ENCODE peak calls at places on chromosome 19, in six cellular contexts. One of them, this sample, is unnamed.

GRCh38 chr19:3507371-3508120 is 1.4 kb downstream of the FZR1 start:
- DNase-seq in neuronal stem cell: no peak
- DNase-seq in IMR-90: no peak
- DNase-seq in H9: peak
- DNase-seq in H1: no peak
- DNase-seq in trophoblast cell: peak
- DNase-seq in this sample: peak

GRCh38 chr19:38441660-38442348 is 8.3 kb downstream of the RYR1 start:
- DNase-seq in neuronal stem cell: no peak
- DNase-seq in IMR-90: no peak
- DNase-seq in H9: peak
- DNase-seq in H1: no peak
- DNase-seq in trophoblast cell: no peak
- DNase-seq in this sample: no peak

GRCh38 chr19:20470345-20471119 is 95.0 kb downstream of the ZNF737 start:
- DNase-seq in neuronal stem cell: no peak
- DNase-seq in IMR-90: no peak
- DNase-seq in H9: no peak
- DNase-seq in H1: no peak
- DNase-seq in trophoblast cell: no peak
- DNase-seq in this sample: no peak

GRCh38 chr19:48796468-48797083 is 14.3 kb downstream of the BCAT2 start:
- DNase-seq in neuronal stem cell: no peak
- DNase-seq in IMR-90: no peak
- DNase-seq in H9: no peak
- DNase-seq in H1: no peak
- DNase-seq in trophoblast cell: no peak
- DNase-seq in this sample: no peak

GRCh38 chr19:801030-801860 is 4.0 kb downstream of the PTBP1 start:
- DNase-seq in neuronal stem cell: no peak
- DNase-seq in IMR-90: no peak
- DNase-seq in H9: no peak
- DNase-seq in H1: no peak
- DNase-seq in trophoblast cell: peak
- DNase-seq in this sample: no peak

GRCh38 chr19:23283925-23284324 is 33.7 kb upstream of the ZNF724 start:
- DNase-seq in neuronal stem cell: no peak
- DNase-seq in IMR-90: peak
- DNase-seq in H9: peak
- DNase-seq in H1: peak
- DNase-seq in trophoblast cell: peak
- DNase-seq in this sample: peak

GRCh38 chr19:14113762-14114414 is 3.7 kb downstream of the PRKACA start:
- DNase-seq in neuronal stem cell: no peak
- DNase-seq in IMR-90: no peak
- DNase-seq in H9: no peak
- DNase-seq in H1: no peak
- DNase-seq in trophoblast cell: peak
- DNase-seq in this sample: no peak

GRCh38 chr19:42282036-42282762 is 13.1 kb downstream of the CIC start:
- DNase-seq in neuronal stem cell: no peak
- DNase-seq in IMR-90: peak
- DNase-seq in H9: no peak
- DNase-seq in H1: no peak
- DNase-seq in trophoblast cell: no peak
- DNase-seq in this sample: peak

GRCh38 chr19:12995596-12996541 is 594 bp downstream of the NFIX start:
- DNase-seq in neuronal stem cell: no peak
- DNase-seq in IMR-90: peak
- DNase-seq in H9: no peak
- DNase-seq in H1: no peak
- DNase-seq in trophoblast cell: no peak
- DNase-seq in this sample: peak

GRCh38 chr19:5447700-5448311 is 7.4 kb upstream of the ZNRF4 start:
- DNase-seq in neuronal stem cell: no peak
- DNase-seq in IMR-90: no peak
- DNase-seq in H9: no peak
- DNase-seq in H1: no peak
- DNase-seq in trophoblast cell: no peak
- DNase-seq in this sample: no peak

GRCh38 chr19:18233224-18233825 is 7.1 kb upstream of the PDE4C start:
- DNase-seq in neuronal stem cell: no peak
- DNase-seq in IMR-90: peak
- DNase-seq in H9: peak
- DNase-seq in H1: no peak
- DNase-seq in trophoblast cell: peak
- DNase-seq in this sample: peak

GRCh38 chr19:32682317-32682716 is 6.7 kb downstream of the RGS9BP start:
- DNase-seq in neuronal stem cell: no peak
- DNase-seq in IMR-90: no peak
- DNase-seq in H9: no peak
- DNase-seq in H1: no peak
- DNase-seq in trophoblast cell: peak
- DNase-seq in this sample: no peak

GRCh38 chr19:405138-405965 is 3.6 kb downstream of the C2CD4C start:
- DNase-seq in neuronal stem cell: no peak
- DNase-seq in IMR-90: no peak
- DNase-seq in H9: peak
- DNase-seq in H1: no peak
- DNase-seq in trophoblast cell: no peak
- DNase-seq in this sample: no peak

GRCh38 chr19:23241433-23241832 is 8.8 kb downstream of the ZNF724 start:
- DNase-seq in neuronal stem cell: no peak
- DNase-seq in IMR-90: no peak
- DNase-seq in H9: no peak
- DNase-seq in H1: no peak
- DNase-seq in trophoblast cell: no peak
- DNase-seq in this sample: no peak

GRCh38 chr19:52492201-52492960 is 35.1 kb upstream of the ZNF808 start:
- DNase-seq in neuronal stem cell: peak
- DNase-seq in IMR-90: no peak
- DNase-seq in H9: peak
- DNase-seq in H1: peak
- DNase-seq in trophoblast cell: peak
- DNase-seq in this sample: no peak
- H2AFZ ChIP-seq in neuronal stem cell: peak
- H2AFZ ChIP-seq in IMR-90: peak
- H2AFZ ChIP-seq in H9: no peak
- H2AFZ ChIP-seq in H1: peak
- H2AFZ ChIP-seq in trophoblast cell: peak
- H2AFZ ChIP-seq in this sample: no peak

GRCh38 chr19:6660930-6661329 is 9.0 kb downstream of the TNFSF14 start:
- DNase-seq in neuronal stem cell: no peak
- DNase-seq in IMR-90: no peak
- DNase-seq in H9: peak
- DNase-seq in H1: no peak
- DNase-seq in trophoblast cell: no peak
- DNase-seq in this sample: no peak
- H2BK5ac ChIP-seq in neuronal stem cell: no peak
- H2BK5ac ChIP-seq in IMR-90: no peak
- H2BK5ac ChIP-seq in H9: no peak
- H2BK5ac ChIP-seq in H1: no peak
- H2BK5ac ChIP-seq in trophoblast cell: no peak
- H2BK5ac ChIP-seq in this sample: no peak

DNA sequence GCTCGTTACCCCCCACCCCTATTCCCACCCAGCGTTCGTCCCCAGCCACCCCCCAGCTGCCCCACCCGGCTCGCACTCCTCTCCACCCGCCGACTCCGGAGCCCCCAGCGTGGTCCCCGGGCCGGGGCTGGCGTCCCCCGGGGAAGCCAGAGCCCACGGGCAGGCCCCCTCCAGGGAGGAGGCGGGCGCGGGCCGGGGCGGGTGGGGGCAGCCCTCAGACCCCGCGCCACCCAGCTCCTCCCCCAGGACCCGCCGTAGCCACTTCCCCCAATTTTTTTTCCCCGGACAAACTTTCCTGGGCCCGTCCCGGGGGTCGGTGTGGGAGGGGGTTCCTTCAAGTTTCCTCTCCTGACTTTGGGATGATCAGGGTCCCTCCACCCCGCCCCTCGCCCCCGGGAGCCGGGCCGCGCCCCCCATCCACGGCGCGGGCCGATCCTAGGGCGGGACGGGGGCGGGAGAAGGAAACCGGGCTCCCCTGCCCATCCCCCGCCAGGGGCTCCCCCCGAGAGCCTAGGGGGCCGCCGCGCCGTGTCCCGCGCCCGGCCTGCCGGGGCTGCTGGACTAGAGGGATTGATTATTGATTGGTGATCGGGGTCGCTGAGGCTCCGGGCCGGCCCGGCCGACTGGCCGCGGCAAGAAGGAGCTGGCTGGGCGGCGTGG is 927 bp upstream of the TSHZ3 start:
- DNase-seq in neuronal stem cell: no peak
- DNase-seq in IMR-90: no peak
- DNase-seq in H9: no peak
- DNase-seq in H1: no peak
- DNase-seq in trophoblast cell: no peak
- DNase-seq in this sample: peak
- H3K4ac ChIP-seq in neuronal stem cell: no peak
- H3K4ac ChIP-seq in IMR-90: peak
- H3K4ac ChIP-seq in H9: no peak
- H3K4ac ChIP-seq in H1: no peak
- H3K4ac ChIP-seq in trophoblast cell: peak
- H3K4ac ChIP-seq in this sample: peak

GRCh38 chr19:36113895-36114762 is 546 bp downstream of the POLR2I start:
- DNase-seq in neuronal stem cell: no peak
- DNase-seq in IMR-90: peak
- DNase-seq in H9: peak
- DNase-seq in H1: no peak
- DNase-seq in trophoblast cell: peak
- DNase-seq in this sample: peak
- H2AFZ ChIP-seq in neuronal stem cell: peak
- H2AFZ ChIP-seq in IMR-90: peak
- H2AFZ ChIP-seq in H9: no peak
- H2AFZ ChIP-seq in H1: peak
- H2AFZ ChIP-seq in trophoblast cell: peak
- H2AFZ ChIP-seq in this sample: peak

DNA sequence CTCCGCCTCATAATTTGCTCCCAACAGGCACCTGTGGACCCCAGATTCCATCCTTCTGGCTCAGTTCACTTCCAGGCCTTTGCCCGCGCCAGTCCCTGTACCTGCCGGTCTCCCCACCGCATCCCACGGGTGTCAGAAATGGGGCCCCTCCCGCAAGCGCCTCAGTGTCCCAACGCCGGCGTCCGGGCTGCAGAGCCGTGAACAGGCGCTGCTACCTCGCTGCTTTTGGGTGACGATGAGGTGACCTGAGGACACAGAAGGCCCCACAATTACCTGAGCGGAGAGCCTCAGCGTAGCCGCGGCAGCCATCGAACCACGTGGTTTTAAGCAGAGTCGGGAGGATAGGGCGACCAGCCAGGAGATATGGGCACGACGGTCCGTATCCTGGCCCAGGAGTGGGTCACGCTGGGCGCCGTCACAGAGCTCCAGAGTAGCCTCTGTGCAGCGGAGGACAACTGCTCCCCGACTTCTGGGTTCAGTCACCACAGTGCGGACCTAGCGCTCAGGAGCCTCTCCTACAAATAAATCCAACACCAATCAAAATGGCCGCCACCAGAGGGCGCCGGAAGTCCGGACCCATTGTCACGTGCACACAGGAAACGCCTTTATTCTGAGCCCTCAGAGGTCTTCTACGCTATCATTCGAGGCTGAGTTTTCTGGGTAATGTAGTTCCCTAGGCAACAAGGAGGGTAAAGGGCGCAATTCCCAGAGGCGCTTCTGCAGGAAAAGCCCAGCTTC is at the start of gene ZNF814:
- DNase-seq in neuronal stem cell: peak
- DNase-seq in IMR-90: peak
- DNase-seq in H9: peak
- DNase-seq in H1: peak
- DNase-seq in trophoblast cell: peak
- DNase-seq in this sample: peak
- H2BK5ac ChIP-seq in neuronal stem cell: peak
- H2BK5ac ChIP-seq in IMR-90: peak
- H2BK5ac ChIP-seq in H9: peak
- H2BK5ac ChIP-seq in H1: peak
- H2BK5ac ChIP-seq in trophoblast cell: peak
- H2BK5ac ChIP-seq in this sample: no peak

DNA sequence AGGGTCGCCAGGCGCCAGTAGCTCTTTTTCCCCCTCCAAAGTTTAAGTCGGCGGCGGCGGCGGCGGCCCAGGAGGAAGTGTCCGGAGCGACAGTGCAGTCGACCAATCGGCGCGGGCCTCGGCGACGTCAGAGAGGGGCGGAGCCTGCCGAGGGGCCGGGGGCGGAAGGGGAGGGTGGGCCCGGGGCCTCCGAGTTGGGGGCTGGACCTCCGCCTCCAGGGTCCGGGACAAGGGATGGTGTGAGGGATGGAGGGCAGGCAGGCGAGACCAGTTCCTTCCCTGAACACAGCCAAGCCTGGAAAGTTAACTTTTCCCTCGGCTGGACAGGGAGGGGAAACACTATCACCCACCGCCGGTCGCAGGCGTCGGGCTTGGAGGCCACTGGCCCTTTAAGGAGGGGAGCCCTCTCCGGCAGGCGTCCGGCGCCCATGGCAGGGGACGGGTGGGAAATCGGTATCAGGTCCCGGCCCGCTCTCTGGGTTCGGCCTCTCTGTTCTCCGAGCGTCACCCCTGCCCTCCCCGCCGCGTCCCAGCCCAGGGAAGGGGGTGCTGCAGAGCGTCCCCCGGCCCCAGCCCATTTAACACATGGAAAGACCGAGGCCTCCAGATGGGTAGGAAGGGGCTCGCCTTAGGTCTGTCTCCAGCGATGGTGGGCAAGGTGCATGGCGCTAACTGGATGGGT is at the start of gene PRKD2:
- DNase-seq in neuronal stem cell: peak
- DNase-seq in IMR-90: peak
- DNase-seq in H9: peak
- DNase-seq in H1: no peak
- DNase-seq in trophoblast cell: peak
- DNase-seq in this sample: peak
- H3K4ac ChIP-seq in neuronal stem cell: peak
- H3K4ac ChIP-seq in IMR-90: peak
- H3K4ac ChIP-seq in H9: no peak
- H3K4ac ChIP-seq in H1: peak
- H3K4ac ChIP-seq in trophoblast cell: peak
- H3K4ac ChIP-seq in this sample: peak

DNA sequence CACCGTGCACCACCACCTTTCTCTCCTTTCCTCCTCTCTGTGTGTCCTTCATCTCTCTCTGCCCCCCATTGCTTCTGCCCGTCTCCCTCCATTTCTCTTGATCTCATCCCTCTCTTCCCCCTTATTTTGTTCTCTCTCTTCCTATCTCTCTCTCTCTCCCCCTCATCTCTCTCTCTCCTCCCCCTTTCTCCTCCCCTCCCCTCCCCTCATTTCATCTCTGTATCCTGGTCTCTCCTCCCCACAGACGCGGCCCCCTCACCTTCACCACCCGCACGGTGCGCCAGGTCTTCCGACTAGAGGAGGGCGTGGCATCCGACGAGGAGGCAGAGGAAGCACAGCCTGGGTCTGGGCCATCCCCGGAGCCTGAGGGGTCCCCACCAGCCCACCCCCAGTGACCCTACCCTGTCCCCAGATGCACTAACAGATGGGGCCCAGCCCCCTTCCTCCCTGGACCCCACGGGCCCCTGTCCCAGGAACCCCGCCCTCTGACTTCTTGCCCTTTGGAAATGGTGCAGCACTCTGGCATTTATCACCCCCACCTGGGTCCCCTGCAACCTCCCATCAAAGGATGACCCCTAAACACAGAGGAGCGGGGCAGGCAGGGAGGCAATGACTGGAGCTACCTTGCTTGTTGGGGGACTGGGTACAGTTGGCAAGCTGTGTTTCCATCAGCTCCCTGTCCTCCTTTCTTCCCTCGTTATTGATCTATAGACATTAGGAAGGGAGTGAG is 19.6 kb downstream of the KCNC3 start:
- DNase-seq in neuronal stem cell: no peak
- DNase-seq in IMR-90: no peak
- DNase-seq in H9: no peak
- DNase-seq in H1: no peak
- DNase-seq in trophoblast cell: no peak
- DNase-seq in this sample: no peak
- H2AFZ ChIP-seq in neuronal stem cell: no peak
- H2AFZ ChIP-seq in IMR-90: no peak
- H2AFZ ChIP-seq in H9: no peak
- H2AFZ ChIP-seq in H1: no peak
- H2AFZ ChIP-seq in trophoblast cell: no peak
- H2AFZ ChIP-seq in this sample: no peak

This sample was measured in mesenchymal stem cell.